ENCODE peak calls at places on chromosomes 2 and 18, in six cellular contexts. One of them, this sample, is unnamed.
A peak's percentile ranks its signal among the peaks of the same experiment; 100 is the strongest.

GRCh38 chr2:172540421-172540820 is 15.5 kb upstream of the PDK1 start:
- DNase-seq in prostate gland: no peak
- DNase-seq in spleen: no peak
- DNase-seq in suprapubic skin: no peak
- DNase-seq in SK-N-SH: no peak
- DNase-seq in stomach: no peak
- DNase-seq in this sample: no peak

GRCh38 chr2:19035238-19035637 is 323.2 kb downstream of the OSR1 start:
- DNase-seq in stomach: no peak
- DNase-seq in SK-N-SH: no peak
- DNase-seq in suprapubic skin: no peak
- DNase-seq in prostate gland: no peak
- DNase-seq in spleen: no peak
- DNase-seq in this sample: peak; percentile 76

GRCh38 chr2:98458667-98459380 is 14.2 kb downstream of the INPP4A start:
- DNase-seq in suprapubic skin: no peak
- DNase-seq in SK-N-SH: no peak
- DNase-seq in stomach: no peak
- DNase-seq in spleen: peak; percentile 68
- DNase-seq in prostate gland: no peak
- DNase-seq in this sample: peak; percentile 44

GRCh38 chr2:191935247-191935646 is 88.4 kb upstream of the CAVIN2 start:
- DNase-seq in stomach: no peak
- DNase-seq in suprapubic skin: no peak
- DNase-seq in spleen: no peak
- DNase-seq in SK-N-SH: no peak
- DNase-seq in prostate gland: no peak
- DNase-seq in this sample: no peak

GRCh38 chr2:33000986-33001385 is 54.2 kb downstream of the LTBP1 start:
- DNase-seq in stomach: no peak
- DNase-seq in suprapubic skin: no peak
- DNase-seq in spleen: no peak
- DNase-seq in SK-N-SH: no peak
- DNase-seq in prostate gland: no peak
- DNase-seq in this sample: no peak

GRCh38 chr18:74241970-74242369 is 49.8 kb downstream of the CYB5A start:
- DNase-seq in prostate gland: no peak
- DNase-seq in stomach: no peak
- DNase-seq in spleen: no peak
- DNase-seq in suprapubic skin: no peak
- DNase-seq in SK-N-SH: no peak
- DNase-seq in this sample: no peak

GRCh38 chr2:102226171-102226570 is 39.3 kb downstream of the IL1RL2 start:
- DNase-seq in SK-N-SH: no peak
- DNase-seq in prostate gland: no peak
- DNase-seq in suprapubic skin: no peak
- DNase-seq in spleen: no peak
- DNase-seq in stomach: no peak
- DNase-seq in this sample: no peak

GRCh38 chr2:218691234-218691633 is 19.3 kb downstream of the STK36 start:
- DNase-seq in prostate gland: no peak
- DNase-seq in stomach: no peak
- DNase-seq in SK-N-SH: no peak
- DNase-seq in spleen: no peak
- DNase-seq in suprapubic skin: no peak
- DNase-seq in this sample: no peak

GRCh38 chr2:189411860-189412259 is 29.4 kb upstream of the WDR75 start:
- DNase-seq in SK-N-SH: no peak
- DNase-seq in prostate gland: no peak
- DNase-seq in stomach: no peak
- DNase-seq in spleen: no peak
- DNase-seq in suprapubic skin: no peak
- DNase-seq in this sample: peak; percentile 69

GRCh38 chr2:191878576-191879298 is 31.8 kb upstream of the CAVIN2 start:
- DNase-seq in SK-N-SH: no peak
- DNase-seq in stomach: no peak
- DNase-seq in prostate gland: no peak
- DNase-seq in spleen: no peak
- DNase-seq in suprapubic skin: no peak
- DNase-seq in this sample: no peak

GRCh38 chr18:53586923-53587322 is 637.5 kb downstream of the MBD2 start:
- DNase-seq in stomach: no peak
- DNase-seq in suprapubic skin: no peak
- DNase-seq in spleen: no peak
- DNase-seq in SK-N-SH: no peak
- DNase-seq in prostate gland: no peak
- DNase-seq in this sample: no peak

GRCh38 chr2:231883468-231883881 is 42.7 kb downstream of the NPPC start:
- DNase-seq in stomach: no peak
- DNase-seq in suprapubic skin: peak; percentile 47
- DNase-seq in spleen: no peak
- DNase-seq in SK-N-SH: no peak
- DNase-seq in prostate gland: no peak
- DNase-seq in this sample: no peak

GRCh38 chr2:85111819-85112281 is 21.3 kb upstream of the TCF7L1 start:
- DNase-seq in suprapubic skin: no peak
- DNase-seq in spleen: no peak
- DNase-seq in stomach: no peak
- DNase-seq in SK-N-SH: no peak
- DNase-seq in prostate gland: no peak
- DNase-seq in this sample: no peak

GRCh38 chr2:23351388-23352141 is 33.4 kb upstream of the KLHL29 start:
- DNase-seq in stomach: peak; percentile 72
- DNase-seq in suprapubic skin: peak; percentile 87
- DNase-seq in SK-N-SH: peak; percentile 98
- DNase-seq in spleen: peak; percentile 86
- DNase-seq in prostate gland: peak; percentile 68
- DNase-seq in this sample: peak; percentile 94

GRCh38 chr18:37440206-37440605 is 125.4 kb downstream of the CELF4 start:
- DNase-seq in stomach: no peak
- DNase-seq in prostate gland: no peak
- DNase-seq in suprapubic skin: no peak
- DNase-seq in SK-N-SH: no peak
- DNase-seq in spleen: no peak
- DNase-seq in this sample: no peak

GRCh38 chr2:98808546-98808945 is 77.6 kb upstream of the MGAT4A start:
- DNase-seq in stomach: no peak
- DNase-seq in SK-N-SH: no peak
- DNase-seq in prostate gland: no peak
- DNase-seq in spleen: no peak
- DNase-seq in suprapubic skin: peak; percentile 63
- DNase-seq in this sample: no peak

GRCh38 chr18:31658670-31659573 is 25.5 kb downstream of the B4GALT6 start:
- DNase-seq in prostate gland: no peak
- DNase-seq in SK-N-SH: no peak
- DNase-seq in suprapubic skin: no peak
- DNase-seq in stomach: no peak
- DNase-seq in spleen: no peak
- DNase-seq in this sample: no peak

GRCh38 chr2:168216351-168217005 is 30.9 kb downstream of the STK39 start:
- DNase-seq in stomach: peak; percentile 47
- DNase-seq in SK-N-SH: no peak
- DNase-seq in spleen: no peak
- DNase-seq in suprapubic skin: no peak
- DNase-seq in prostate gland: no peak
- DNase-seq in this sample: no peak
- TF ChIP-seq POLR2AphosphoS5 in stomach: no peak
- TF ChIP-seq POLR2AphosphoS5 in SK-N-SH: no peak
- TF ChIP-seq POLR2AphosphoS5 in spleen: no peak
- TF ChIP-seq POLR2AphosphoS5 in suprapubic skin: no peak
- TF ChIP-seq POLR2AphosphoS5 in prostate gland: no peak
- TF ChIP-seq POLR2AphosphoS5 in this sample: no peak

GRCh38 chr2:71224935-71225334 is 2.0 kb downstream of the PAIP2B start:
- DNase-seq in SK-N-SH: no peak
- DNase-seq in spleen: no peak
- DNase-seq in prostate gland: no peak
- DNase-seq in stomach: no peak
- DNase-seq in suprapubic skin: no peak
- DNase-seq in this sample: no peak
- H3K4me3 ChIP-seq in SK-N-SH: no peak overlapping the region
- H3K4me3 ChIP-seq in spleen: no peak overlapping the region
- H3K4me3 ChIP-seq in prostate gland: no peak overlapping the region
- H3K4me3 ChIP-seq in stomach: peak overlapping the region; percentile 93
- H3K4me3 ChIP-seq in suprapubic skin: no peak overlapping the region
- H3K4me3 ChIP-seq in this sample: no peak overlapping the region

DNA sequence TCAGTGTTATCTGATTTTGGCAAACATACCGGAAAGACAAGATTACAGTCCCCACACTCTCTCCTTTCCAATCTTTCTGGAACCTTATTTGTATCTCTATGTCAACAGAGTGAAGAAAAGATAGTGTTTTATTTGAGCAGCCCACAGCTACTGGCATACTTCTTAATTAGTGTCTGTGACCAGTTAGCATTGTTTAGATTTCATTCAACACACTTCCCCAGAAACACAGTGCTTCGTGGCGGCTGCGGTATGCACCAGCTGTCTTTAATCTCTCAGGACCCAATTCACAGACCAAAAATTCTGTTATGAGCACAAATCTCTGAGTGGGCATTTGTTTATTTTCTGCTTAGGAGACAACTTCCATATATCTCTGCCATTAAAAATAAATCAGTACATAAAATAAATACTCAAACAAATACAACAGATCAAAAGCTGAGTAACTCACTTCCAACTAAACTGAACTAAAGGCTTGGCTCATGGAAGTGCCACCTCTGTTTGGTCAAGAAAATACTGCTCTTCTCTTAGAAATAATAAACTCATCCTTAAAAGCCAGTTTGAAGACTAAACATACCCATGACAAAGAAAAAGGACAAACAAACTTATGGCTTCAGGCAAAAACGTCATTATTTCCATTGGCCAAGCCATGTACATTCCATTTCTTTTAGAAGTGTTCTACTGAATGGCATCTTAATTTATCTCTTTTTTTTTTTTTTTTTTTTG is 392.4 kb downstream of the TXNL1 start:
- DNase-seq in suprapubic skin: no peak
- DNase-seq in stomach: no peak
- DNase-seq in prostate gland: no peak
- DNase-seq in spleen: no peak
- DNase-seq in SK-N-SH: peak; percentile 6
- DNase-seq in this sample: no peak
- TF ChIP-seq POLR2AphosphoS5 in suprapubic skin: no peak
- TF ChIP-seq POLR2AphosphoS5 in stomach: no peak
- TF ChIP-seq POLR2AphosphoS5 in prostate gland: no peak
- TF ChIP-seq POLR2AphosphoS5 in spleen: no peak
- TF ChIP-seq POLR2AphosphoS5 in SK-N-SH: no peak
- TF ChIP-seq POLR2AphosphoS5 in this sample: no peak

GRCh38 chr2:29770846-29771245 is 150.5 kb downstream of the ALK start:
- DNase-seq in SK-N-SH: no peak
- DNase-seq in suprapubic skin: no peak
- DNase-seq in spleen: no peak
- DNase-seq in prostate gland: no peak
- DNase-seq in stomach: no peak
- DNase-seq in this sample: no peak
- H3K4me3 ChIP-seq in SK-N-SH: no peak overlapping the region
- H3K4me3 ChIP-seq in suprapubic skin: no peak overlapping the region
- H3K4me3 ChIP-seq in spleen: no peak overlapping the region
- H3K4me3 ChIP-seq in prostate gland: no peak overlapping the region
- H3K4me3 ChIP-seq in stomach: no peak overlapping the region
- H3K4me3 ChIP-seq in this sample: no peak overlapping the region

DNA sequence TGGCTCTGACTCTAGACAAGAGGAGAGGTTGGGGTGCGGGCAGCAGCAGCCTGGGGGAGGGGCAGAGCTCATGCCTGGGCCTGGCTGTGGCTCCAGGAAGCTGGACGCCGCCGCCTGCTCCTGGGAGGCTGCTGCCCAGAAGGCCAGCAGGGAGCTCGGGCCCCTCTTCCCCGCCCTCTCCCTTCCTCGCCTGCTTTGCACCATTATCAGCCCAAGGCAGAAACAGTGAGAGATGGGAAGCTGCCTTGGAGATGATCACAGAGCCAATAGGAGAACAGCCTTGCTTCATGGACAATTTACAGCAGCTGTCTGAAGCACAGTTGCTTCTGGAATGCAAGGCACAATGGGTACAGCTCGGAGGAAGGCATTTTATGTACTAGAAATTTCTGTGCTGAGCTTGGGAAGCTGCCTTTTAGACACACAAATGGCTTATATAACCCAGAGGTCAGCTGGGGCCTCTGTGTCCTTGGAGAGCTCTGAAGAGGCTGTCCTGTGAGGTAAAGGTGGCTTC is 55.3 kb upstream of the AFF3 start:
- DNase-seq in SK-N-SH: peak; percentile 83
- DNase-seq in suprapubic skin: no peak
- DNase-seq in stomach: peak; percentile 80
- DNase-seq in prostate gland: peak; percentile 72
- DNase-seq in spleen: no peak
- DNase-seq in this sample: peak; percentile 81
- TF ChIP-seq POLR2AphosphoS5 in SK-N-SH: no peak
- TF ChIP-seq POLR2AphosphoS5 in suprapubic skin: no peak
- TF ChIP-seq POLR2AphosphoS5 in stomach: no peak
- TF ChIP-seq POLR2AphosphoS5 in prostate gland: no peak
- TF ChIP-seq POLR2AphosphoS5 in spleen: no peak
- TF ChIP-seq POLR2AphosphoS5 in this sample: no peak

DNA sequence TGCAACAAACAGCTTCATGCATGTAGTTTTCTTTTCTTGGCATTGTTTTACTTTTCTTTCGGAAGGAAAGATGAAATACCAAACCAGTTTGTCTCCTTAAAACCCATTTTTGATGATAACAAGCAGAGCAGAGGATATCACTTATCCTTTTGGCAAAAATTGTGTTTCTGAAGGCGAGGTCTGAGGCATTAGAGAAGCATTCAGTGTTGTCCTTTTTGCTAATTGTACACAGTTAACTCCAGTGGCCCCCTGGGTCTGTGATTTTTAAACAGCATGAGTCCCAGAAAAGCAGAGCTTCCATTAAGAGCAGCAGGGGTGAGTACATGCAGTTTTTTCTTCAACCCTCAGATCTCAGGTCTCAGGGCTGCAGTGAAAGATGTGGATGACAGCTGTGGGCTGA is 41.3 kb downstream of the TTC39C start:
- DNase-seq in SK-N-SH: peak; percentile 32
- DNase-seq in prostate gland: no peak
- DNase-seq in suprapubic skin: no peak
- DNase-seq in stomach: no peak
- DNase-seq in spleen: no peak
- DNase-seq in this sample: no peak
- H3K4me3 ChIP-seq in SK-N-SH: no peak overlapping the region
- H3K4me3 ChIP-seq in prostate gland: no peak overlapping the region
- H3K4me3 ChIP-seq in suprapubic skin: no peak overlapping the region
- H3K4me3 ChIP-seq in stomach: no peak overlapping the region
- H3K4me3 ChIP-seq in spleen: no peak overlapping the region
- H3K4me3 ChIP-seq in this sample: no peak overlapping the region

GRCh38 chr2:178070824-178071223 is 1.8 kb downstream of the PDE11A start:
- DNase-seq in spleen: no peak
- DNase-seq in stomach: no peak
- DNase-seq in suprapubic skin: no peak
- DNase-seq in prostate gland: no peak
- DNase-seq in SK-N-SH: no peak
- DNase-seq in this sample: no peak

GRCh38 chr2:178074123-178075005 is 1.8 kb upstream of the PDE11A start:
- DNase-seq in SK-N-SH: no peak
- DNase-seq in prostate gland: no peak
- DNase-seq in stomach: no peak
- DNase-seq in spleen: no peak
- DNase-seq in suprapubic skin: no peak
- DNase-seq in this sample: no peak

GRCh38 chr2:178072000-178072382 is 586 bp downstream of the PDE11A start:
- DNase-seq in spleen: no peak
- DNase-seq in prostate gland: no peak
- DNase-seq in stomach: no peak
- DNase-seq in SK-N-SH: no peak
- DNase-seq in suprapubic skin: no peak
- DNase-seq in this sample: no peak

GRCh38 chr2:178075006-178075326 is 2.4 kb upstream of the PDE11A start:
- DNase-seq in suprapubic skin: no peak
- DNase-seq in prostate gland: no peak
- DNase-seq in spleen: no peak
- DNase-seq in stomach: no peak
- DNase-seq in SK-N-SH: no peak
- DNase-seq in this sample: no peak

GRCh38 chr2:178072383-178073301 is at the start of gene PDE11A:
- DNase-seq in SK-N-SH: peak; percentile 87
- DNase-seq in stomach: peak; percentile 92
- DNase-seq in prostate gland: peak; percentile 92
- DNase-seq in suprapubic skin: peak; percentile 85
- DNase-seq in spleen: peak; percentile 81
- DNase-seq in this sample: peak; percentile 88
- TF ChIP-seq POLR2AphosphoS5 in SK-N-SH: peak; percentile 56
- TF ChIP-seq POLR2AphosphoS5 in stomach: peak; percentile 23
- TF ChIP-seq POLR2AphosphoS5 in prostate gland: peak; percentile 70
- TF ChIP-seq POLR2AphosphoS5 in suprapubic skin: no peak
- TF ChIP-seq POLR2AphosphoS5 in spleen: peak; percentile 65
- TF ChIP-seq POLR2AphosphoS5 in this sample: peak; percentile 33

This sample was measured in sigmoid colon.